ENCODE peak calls at places on chromosomes 12 and 14, in five cellular contexts. Z, M, D, N and F are unnamed samples.

GRCh38 chr12:1760566-1761382 is 59.6 kb upstream of the LRTM2 start:
- DNase-seq in Z (no peak), M (no peak), D (peak; percentile 65), N (no peak), F (no peak)

GRCh38 chr12:22275847-22276246 is 58.7 kb downstream of the ST8SIA1 start:
- DNase-seq in Z (peak; percentile 62), M (peak; percentile 93), D (peak; percentile 99), N (no peak), F (peak; percentile 97)

GRCh38 chr14:65035049-65035448 is 48.4 kb downstream of the FNTB start:
- DNase-seq in Z (no peak), M (peak; percentile 70), D (no peak), N (no peak), F (peak; percentile 87)

GRCh38 chr12:64810831-64811230 is 13.6 kb upstream of the TBC1D30 start:
- DNase-seq in Z (no peak), M (no peak), D (no peak), N (no peak), F (no peak)

GRCh38 chr14:22887990-22888378 is 5.0 kb downstream of the REM2 start:
- DNase-seq in Z (no peak), M (no peak), D (no peak), N (no peak), F (no peak)

GRCh38 chr14:81341405-81342180 is 58.5 kb downstream of the STON2 start:
- DNase-seq in Z (no peak), M (no peak), D (no peak), N (no peak), F (no peak)

GRCh38 chr12:88904705-88905104 is 324.4 kb upstream of the KITLG start:
- DNase-seq in Z (no peak), M (no peak), D (no peak), N (no peak), F (no peak)

GRCh38 chr14:24673059-24673458 is 39.1 kb upstream of the GZMB start:
- DNase-seq in Z (no peak), M (no peak), D (no peak), N (no peak), F (no peak)

GRCh38 chr12:46921048-46921753 is 95.4 kb upstream of the SLC38A4 start:
- DNase-seq in Z (no peak), M (no peak), D (peak; percentile 82), N (no peak), F (no peak)

GRCh38 chr14:75661499-75661814 is 411 bp downstream of the TTLL5 start:
- DNase-seq in Z (no peak), M (no peak), D (no peak), N (no peak), F (no peak)

GRCh38 chr14:20429801-20430669 is 5.9 kb downstream of the KLHL33 start:
- DNase-seq in Z (no peak), M (no peak), D (no peak), N (no peak), F (no peak)

GRCh38 chr14:89417469-89418225 is 614 bp upstream of the FOXN3 start:
- DNase-seq in Z (peak; percentile 75), M (peak; percentile 81), D (peak; percentile 33), N (peak; percentile 62), F (peak; percentile 63)

GRCh38 chr14:82052778-82053177 is 519.1 kb upstream of the SEL1L start:
- DNase-seq in Z (no peak), M (no peak), D (no peak), N (no peak), F (no peak)

GRCh38 chr12:1910468-1910867 is 8.0 kb downstream of the CACNA2D4 start:
- DNase-seq in Z (no peak), M (no peak), D (no peak), N (no peak), F (no peak)

GRCh38 chr14:59997496-59997895 is 77.6 kb downstream of the LRRC9 start:
- DNase-seq in Z (no peak), M (no peak), D (no peak), N (no peak), F (no peak)

GRCh38 chr14:93137864-93138263 is 22.1 kb upstream of the ITPK1 start:
- DNase-seq in Z (peak; percentile 73), M (peak; percentile 65), D (peak; percentile 12), N (no peak), F (no peak)

GRCh38 chr12:115730975-115731541 is 546.4 kb downstream of the MED13L start:
- DNase-seq in Z (no peak), M (no peak), D (no peak), N (no peak), F (no peak)

GRCh38 chr14:35949933-35950332 is 123.8 kb downstream of the BRMS1L start:
- DNase-seq in Z (no peak), M (no peak), D (no peak), N (no peak), F (no peak)

GRCh38 chr14:65429757-65430156 is 17.2 kb downstream of the FUT8 start:
- DNase-seq in Z (no peak), M (no peak), D (no peak), N (no peak), F (no peak)

GRCh38 chr12:82314406-82314892 is 43.7 kb downstream of the CCDC59 start:
- DNase-seq in Z (peak; percentile 62), M (peak; percentile 36), D (no peak), N (no peak), F (no peak)

GRCh38 chr14:103281496-103282231 is 52.4 kb upstream of the EIF5 start:
- DNase-seq in Z (no peak), M (no peak), D (peak; percentile 62), N (no peak), F (no peak)

GRCh38 chr14:30443368-30444007 is 115.5 kb upstream of the G2E3 start:
- DNase-seq in Z (no peak), M (no peak), D (peak; percentile 46), N (no peak), F (no peak)

GRCh38 chr12:95836185-95836609 is 22.6 kb upstream of the SNRPF start:
- DNase-seq in Z (no peak), M (no peak), D (peak; percentile 78), N (no peak), F (no peak)

GRCh38 chr12:103997277-103997900 is 31.7 kb downstream of the TDG start:
- DNase-seq in Z (no peak), M (no peak), D (peak; percentile 22), N (no peak), F (no peak)

GRCh38 chr14:91367173-91368171 is 50.1 kb downstream of the CCDC88C start:
- DNase-seq in Z (peak; percentile 86), M (no peak), D (peak; percentile 66), N (peak; percentile 75), F (no peak)

GRCh38 chr14:92632546-92633273 is 115.7 kb downstream of the LGMN start:
- DNase-seq in Z (no peak), M (no peak), D (no peak), N (no peak), F (no peak)

GRCh38 chr12:14279845-14280244 is 85.6 kb upstream of the ATF7IP start:
- DNase-seq in Z (no peak), M (no peak), D (no peak), N (no peak), F (no peak)
- H3K27me3 ChIP-seq in Z (no peaks in the 10 kb centered on the region), M (no peaks in the 10 kb centered on the region), D (no peaks in the 10 kb centered on the region), N (no peaks in the 10 kb centered on the region), F (no peaks in the 10 kb centered on the region)

GRCh38 chr14:85010186-85010585 is 519.8 kb upstream of the FLRT2 start:
- DNase-seq in Z (no peak), M (no peak), D (no peak), N (no peak), F (no peak)
- H3K9me3 ChIP-seq in Z (no peaks in the 10 kb centered on the region), M (no peaks in the 10 kb centered on the region), D (peaks cover 1% of the 10 kb centered on the region), N (no peaks in the 10 kb centered on the region), F (no peaks in the 10 kb centered on the region)

DNA sequence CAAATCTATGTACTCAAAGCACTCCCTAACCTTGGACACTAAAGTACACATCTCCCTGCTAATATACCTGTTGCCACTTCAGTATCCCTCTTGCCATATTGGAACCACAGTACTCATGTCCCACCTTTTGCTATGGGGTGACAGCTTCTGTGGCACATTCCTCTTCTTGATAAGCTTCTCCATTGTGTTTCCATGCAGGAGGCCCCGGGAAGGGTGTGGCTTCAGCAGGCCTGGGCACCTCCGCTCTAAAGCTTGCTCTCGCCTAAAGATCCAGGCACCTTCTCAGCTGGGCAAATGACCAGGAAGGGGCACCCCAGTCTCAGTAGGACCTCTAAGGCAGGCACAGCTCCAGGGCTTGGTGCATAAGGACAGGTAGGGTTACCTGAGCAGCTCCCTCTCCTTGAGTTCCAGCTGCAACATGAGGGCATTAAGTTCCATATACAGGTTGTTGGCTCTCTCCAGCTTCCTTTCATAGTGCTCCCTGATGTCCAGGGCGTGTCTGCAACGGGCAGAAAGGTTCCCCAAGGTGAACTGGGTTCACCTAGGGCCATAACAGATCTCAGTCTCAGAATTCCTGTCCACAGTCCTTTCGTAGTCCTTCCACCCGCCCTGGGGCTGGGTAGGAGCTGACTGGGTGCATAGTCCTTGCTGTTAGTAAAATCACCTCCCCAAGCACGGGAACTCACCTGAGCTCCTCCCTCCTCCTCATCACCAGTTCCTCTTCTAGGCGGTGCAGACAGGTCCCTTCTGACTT is 15.9 kb downstream of the MAP3K12 start:
- DNase-seq in Z (no peak), M (peak; percentile 50), D (no peak), N (no peak), F (no peak)
- H3K27ac ChIP-seq in Z (no peak overlapping the region), M (peak overlapping the region; percentile 2), D (no peak overlapping the region), N (no peak overlapping the region), F (no peak overlapping the region)

GRCh38 chr12:114668905-114669304 is 15.1 kb downstream of the TBX3 start:
- DNase-seq in Z (no peak), M (no peak), D (no peak), N (no peak), F (no peak)
- H3K27me3 ChIP-seq in Z (peaks cover 76% of the 10 kb centered on the region), M (peaks cover 17% of the 10 kb centered on the region), D (no peaks in the 10 kb centered on the region), N (peaks cover 15% of the 10 kb centered on the region), F (peaks cover 41% of the 10 kb centered on the region)

GRCh38 chr12:79933043-79933442 is 1.9 kb downstream of the PPP1R12A start:
- DNase-seq in Z (no peak), M (no peak), D (no peak), N (no peak), F (no peak)
- H3K9me3 ChIP-seq in Z (no peaks in the 10 kb centered on the region), M (no peaks in the 10 kb centered on the region), D (no peaks in the 10 kb centered on the region), N (no peaks in the 10 kb centered on the region), F (no peaks in the 10 kb centered on the region)